ENCODE peak calls at places on chromosomes 16 and 17, in ten cellular contexts. A, V, M, S, L, J, O, T, P and G are unnamed samples.

GRCh38 chr16:67393111-67393789 is at the start of gene TPPP3:
- DNase-seq in A (peak), V (peak), M (peak), S (peak), L (peak), J (peak), O (peak), T (peak), P (no peak), G (peak)

GRCh38 chr17:4341616-4341977 is 24.9 kb downstream of the UBE2G1 start:
- DNase-seq in A (no peak), V (no peak), M (no peak), S (no peak), L (no peak), J (no peak), O (no peak), T (no peak), P (no peak), G (no peak)

GRCh38 chr16:75550211-75550662 is 5.8 kb downstream of the TMEM231 start:
- DNase-seq in A (peak), V (no peak), M (no peak), S (no peak), L (peak), J (peak), O (peak), T (no peak), P (peak), G (peak)

GRCh38 chr16:80986557-80986956 is 20.1 kb downstream of the CMC2 start:
- DNase-seq in A (no peak), V (no peak), M (no peak), S (no peak), L (no peak), J (no peak), O (no peak), T (no peak), P (no peak), G (no peak)

GRCh38 chr17:75288784-75289121 is 480 bp downstream of the SLC25A19 start:
- DNase-seq in A (no peak), V (peak), M (no peak), S (peak), L (no peak), J (no peak), O (peak), T (peak), P (peak), G (no peak)

GRCh38 chr17:33016920-33017319 is 25.3 kb downstream of the SPACA3 start:
- DNase-seq in A (no peak), V (no peak), M (no peak), S (no peak), L (no peak), J (no peak), O (no peak), T (no peak), P (peak), G (no peak)

GRCh38 chr17:846901-847777 is 65.0 kb downstream of the MRM3 start:
- DNase-seq in A (peak), V (no peak), M (no peak), S (no peak), L (no peak), J (no peak), O (no peak), T (no peak), P (no peak), G (no peak)

GRCh38 chr17:55098765-55099164 is 130.2 kb downstream of the STXBP4 start:
- DNase-seq in A (no peak), V (no peak), M (no peak), S (no peak), L (no peak), J (no peak), O (no peak), T (no peak), P (no peak), G (no peak)

GRCh38 chr17:51668155-51668962 is 408.0 kb downstream of the UTP18 start:
- DNase-seq in A (no peak), V (no peak), M (no peak), S (no peak), L (no peak), J (no peak), O (no peak), T (no peak), P (no peak), G (no peak)

GRCh38 chr17:45147102-45147580 is 1.1 kb upstream of the HEXIM1 start:
- DNase-seq in A (peak), V (no peak), M (peak), S (peak), L (peak), J (peak), O (no peak), T (no peak), P (no peak), G (no peak)